ENCODE peak calls at places on chromosomes 2 and 18, in ten cellular contexts. C, K, P, Y, J, N, W, Q, E and S are unnamed samples.

GRCh38 chr18:59123588-59124369 is 15.9 kb upstream of the SEC11C start:
- DNase-seq in C (no peak), K (no peak), P (peak), Y (no peak), J (no peak), N (peak), W (no peak), Q (peak), E (peak), S (peak)

GRCh38 chr18:56377161-56377560 is 261.2 kb downstream of the TXNL1 start:
- DNase-seq in C (no peak), K (no peak), P (no peak), Y (no peak), J (no peak), N (no peak), W (no peak), Q (no peak), E (peak), S (no peak)

GRCh38 chr2:120722603-120723421 is 12.9 kb upstream of the GLI2 start:
- DNase-seq in C (no peak), K (no peak), P (peak), Y (peak), J (peak), N (no peak), W (no peak), Q (no peak), E (peak), S (no peak)

GRCh38 chr2:44918095-44918775 is 23.3 kb upstream of the SIX3 start:
- DNase-seq in C (no peak), K (no peak), P (no peak), Y (no peak), J (no peak), N (no peak), W (no peak), Q (no peak), E (no peak), S (no peak)

GRCh38 chr18:54100920-54101319 is 123.5 kb downstream of the MBD2 start:
- DNase-seq in C (no peak), K (no peak), P (no peak), Y (no peak), J (no peak), N (no peak), W (no peak), Q (no peak), E (no peak), S (no peak)

GRCh38 chr2:150981826-150982225 is 279.8 kb downstream of the RBM43 start:
- DNase-seq in C (no peak), K (no peak), P (no peak), Y (no peak), J (no peak), N (no peak), W (no peak), Q (no peak), E (peak), S (no peak)

GRCh38 chr2:236675051-236675450 is 105.4 kb downstream of the ACKR3 start:
- DNase-seq in C (no peak), K (no peak), P (no peak), Y (no peak), J (no peak), N (no peak), W (no peak), Q (no peak), E (no peak), S (peak)

GRCh38 chr2:114259389-114259788 is 183.1 kb upstream of the DPP10 start:
- DNase-seq in C (no peak), K (no peak), P (no peak), Y (no peak), J (no peak), N (no peak), W (no peak), Q (no peak), E (no peak), S (no peak)

GRCh38 chr2:50509852-50510251 is 522.1 kb downstream of the NRXN1 start:
- DNase-seq in C (no peak), K (no peak), P (no peak), Y (no peak), J (no peak), N (no peak), W (no peak), Q (no peak), E (no peak), S (no peak)

GRCh38 chr2:162579169-162579568 is 235.2 kb downstream of the GCA start:
- DNase-seq in C (no peak), K (no peak), P (no peak), Y (no peak), J (no peak), N (no peak), W (no peak), Q (no peak), E (no peak), S (no peak)

GRCh38 chr2:46885376-46885775 is 30.2 kb downstream of the MCFD2 start:
- DNase-seq in C (no peak), K (no peak), P (peak), Y (no peak), J (no peak), N (no peak), W (no peak), Q (no peak), E (peak), S (no peak)

GRCh38 chr2:201733544-201733943 is 35.1 kb upstream of the MPP4 start:
- DNase-seq in C (no peak), K (no peak), P (no peak), Y (no peak), J (no peak), N (no peak), W (no peak), Q (no peak), E (no peak), S (no peak)

GRCh38 chr2:241858206-241859016 is at the start of gene PDCD1:
- DNase-seq in C (peak), K (peak), P (no peak), Y (no peak), J (peak), N (no peak), W (no peak), Q (peak), E (no peak), S (no peak)